ENCODE peak calls at places on chromosomes 4 and X, in five cellular contexts. J, M, I, A and X are unnamed samples.
A peak's percentile ranks its signal among the peaks of the same experiment; 100 is the strongest.

GRCh38 chr4:83320548-83320947 is 14.1 kb downstream of the HPSE start:
- DNase-seq in J (no peak), I (peak; percentile 28), M (no peak), A (peak; percentile 50), X (peak; percentile 28)

GRCh38 chr4:4439782-4440181 is 52.9 kb downstream of the NSG1 start:
- DNase-seq in M (no peak), A (no peak), I (no peak), J (no peak), X (no peak)

GRCh38 chrX:108167211-108167872 is 75.8 kb downstream of the ATG4A start:
- DNase-seq in M (no peak), J (peak; percentile 23), A (no peak), I (no peak), X (peak; percentile 35)

GRCh38 chrX:13000311-13000811 is 25.5 kb downstream of the TMSB4X start:
- DNase-seq in J (no peak), I (no peak), M (peak; percentile 34), A (no peak), X (no peak)

GRCh38 chr4:153530284-153530995 is 64.3 kb downstream of the TMEM131L start:
- DNase-seq in I (no peak), J (no peak), M (no peak), A (no peak), X (no peak)

GRCh38 chr4:159341486-159341885 is 238.6 kb downstream of the RAPGEF2 start:
- DNase-seq in A (no peak), M (no peak), I (no peak), J (no peak), X (no peak)

GRCh38 chr4:169330095-169330494 is 59.3 kb upstream of the SH3RF1 start:
- DNase-seq in M (no peak), I (no peak), J (no peak), A (no peak), X (no peak)

GRCh38 chrX:32483534-32484136 is 727.7 kb downstream of the DMD start:
- DNase-seq in M (no peak), J (no peak), A (no peak), I (no peak), X (no peak)

GRCh38 chrX:40176979-40177430 is 79.2 kb upstream of the BCOR start:
- DNase-seq in I (no peak), A (peak; percentile 27), M (no peak), J (no peak), X (no peak)

GRCh38 chrX:116379854-116380253 is 56.6 kb upstream of the SLC6A14 start:
- DNase-seq in I (no peak), A (peak; percentile 16), J (no peak), M (no peak), X (peak; percentile 32)

GRCh38 chr4:140090215-140090731 is 63.7 kb downstream of the MAML3 start:
- DNase-seq in J (no peak), I (no peak), M (no peak), A (no peak), X (peak; percentile 37)

GRCh38 chrX:72041901-72042859 is 89.5 kb downstream of the RTL5 start:
- DNase-seq in J (no peak), I (no peak), M (no peak), A (no peak), X (no peak)

GRCh38 chr4:73707269-73707875 is 33.0 kb upstream of the CXCL8 start:
- DNase-seq in A (no peak), M (no peak), I (no peak), J (no peak), X (no peak)

DNA sequence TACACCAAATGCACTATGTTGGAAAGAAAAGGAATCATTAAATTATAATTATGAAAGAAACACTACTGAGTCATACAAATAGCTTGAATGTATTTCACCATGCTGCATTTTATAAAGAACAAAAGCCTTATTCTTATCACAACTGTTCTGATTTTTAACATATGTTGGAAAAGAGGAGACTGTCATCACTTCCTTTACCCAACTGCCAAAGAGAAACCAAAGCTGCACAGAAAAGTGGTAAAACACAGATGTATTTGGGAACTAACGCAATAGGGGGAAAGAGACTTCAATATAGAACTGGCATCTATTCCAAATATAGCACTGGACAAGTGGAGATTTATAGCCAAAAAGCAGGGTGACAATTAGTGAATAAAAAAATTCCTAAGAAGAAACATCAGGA is 181.0 kb downstream of the SPANXN3 start:
- DNase-seq in J (no peak), I (no peak), A (no peak), M (no peak), X (no peak)
- H3K27ac ChIP-seq in J (no peak overlapping the region), I (no peak overlapping the region), A (no peak overlapping the region), M (no peak overlapping the region), X (no peak overlapping the region)

DNA sequence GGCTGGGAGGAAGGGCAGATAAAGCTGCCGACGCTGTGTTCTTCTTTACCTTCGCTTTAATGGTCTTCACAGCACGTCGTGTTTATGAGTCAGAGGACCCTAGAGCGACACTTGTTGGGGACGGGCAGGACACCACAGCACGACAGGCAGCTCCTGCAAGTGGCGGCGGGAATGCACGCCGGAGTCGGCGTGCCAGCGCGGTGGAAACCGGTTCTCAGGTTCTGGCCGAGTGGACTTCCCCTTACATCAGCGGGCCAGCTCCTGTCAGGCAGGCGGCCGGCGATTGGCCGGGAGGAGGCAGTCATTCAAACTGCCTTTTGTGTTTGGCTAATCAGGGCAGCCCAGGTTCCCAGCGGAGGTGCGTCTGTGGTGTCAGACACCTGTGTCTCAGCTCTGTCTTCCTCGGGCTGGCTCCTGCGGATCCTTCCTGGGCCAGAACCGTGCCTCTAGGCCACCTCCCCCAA is 150.9 kb downstream of the SHROOM3 start:
- DNase-seq in M (peak; percentile 93), I (peak; percentile 95), J (peak; percentile 81), A (peak; percentile 79), X (peak; percentile 54)
- H3K4me1 ChIP-seq in M (no peaks in the 10 kb centered on the region), I (peaks cover 3% of the 10 kb centered on the region), J (peaks cover 47% of the 10 kb centered on the region), A (peaks cover 10% of the 10 kb centered on the region), X (no peaks in the 10 kb centered on the region)

GRCh38 chrX:15864629-15865028 is 10.0 kb upstream of the AP1S2 start:
- DNase-seq in I (no peak), J (no peak), M (no peak), A (no peak), X (peak; percentile 71)

GRCh38 chrX:15869695-15870094 is 15.1 kb upstream of the AP1S2 start:
- DNase-seq in I (no peak), J (no peak), M (no peak), A (no peak), X (no peak)

GRCh38 chrX:15866141-15866540 is 11.5 kb upstream of the AP1S2 start:
- DNase-seq in M (no peak), I (no peak), J (no peak), A (no peak), X (no peak)

GRCh38 chrX:15863944-15864491 is 9.4 kb upstream of the AP1S2 start:
- DNase-seq in J (no peak), I (no peak), A (no peak), M (no peak), X (no peak)
- H3K27me3 ChIP-seq in J (no peaks in the 10 kb centered on the region), I (peaks cover 18% of the 10 kb centered on the region), A (no peaks in the 10 kb centered on the region), M (no peaks in the 10 kb centered on the region), X (no peaks in the 10 kb centered on the region)

GRCh38 chr4:8078109-8078494 is 80.5 kb downstream of the ABLIM2 start:
- DNase-seq in J (no peak), I (no peak), M (no peak), A (no peak), X (no peak)
- H3K27ac ChIP-seq in J (no peak overlapping the region), I (no peak overlapping the region), M (no peak overlapping the region), A (no peak overlapping the region), X (no peak overlapping the region)

DNA sequence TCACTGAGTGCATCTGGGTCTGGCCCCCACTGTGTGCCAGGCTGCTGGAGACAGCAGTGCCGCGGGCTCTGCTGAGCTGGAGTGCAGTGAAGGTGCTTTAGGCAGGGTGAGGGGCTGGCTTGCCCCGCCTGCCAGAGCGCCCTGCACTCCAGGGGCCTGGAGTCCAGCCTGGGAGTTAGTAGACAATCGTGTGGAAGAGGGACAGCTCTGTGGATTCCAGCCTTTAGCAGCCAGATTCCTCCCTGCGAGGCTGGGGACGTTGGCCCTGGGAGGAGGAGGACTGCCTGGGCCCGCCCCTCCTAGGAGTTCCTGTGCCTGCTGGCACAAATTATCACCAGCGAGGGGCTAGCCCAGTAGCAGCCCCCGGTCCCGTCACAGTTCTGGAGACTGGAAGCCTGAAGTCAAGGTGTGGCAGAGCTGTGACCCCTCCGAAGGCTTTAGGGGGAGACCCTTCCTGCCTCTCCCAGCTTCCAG is 7.4 kb downstream of the RGS12 start:
- DNase-seq in J (no peak), M (no peak), I (no peak), A (peak; percentile 10), X (no peak)
- H3K4me1 ChIP-seq in J (peaks cover 5% of the 10 kb centered on the region), M (no peaks in the 10 kb centered on the region), I (peaks cover 34% of the 10 kb centered on the region), A (peaks cover 11% of the 10 kb centered on the region), X (no peaks in the 10 kb centered on the region)

GRCh38 chrX:38376747-38377146 is 24.3 kb downstream of the OTC start:
- DNase-seq in I (no peak), J (no peak), M (no peak), A (no peak), X (no peak)
- H3K27me3 ChIP-seq in I (peaks cover 11% of the 10 kb centered on the region), J (no peaks in the 10 kb centered on the region), M (no peaks in the 10 kb centered on the region), A (no peaks in the 10 kb centered on the region), X (peaks cover 2% of the 10 kb centered on the region)

DNA sequence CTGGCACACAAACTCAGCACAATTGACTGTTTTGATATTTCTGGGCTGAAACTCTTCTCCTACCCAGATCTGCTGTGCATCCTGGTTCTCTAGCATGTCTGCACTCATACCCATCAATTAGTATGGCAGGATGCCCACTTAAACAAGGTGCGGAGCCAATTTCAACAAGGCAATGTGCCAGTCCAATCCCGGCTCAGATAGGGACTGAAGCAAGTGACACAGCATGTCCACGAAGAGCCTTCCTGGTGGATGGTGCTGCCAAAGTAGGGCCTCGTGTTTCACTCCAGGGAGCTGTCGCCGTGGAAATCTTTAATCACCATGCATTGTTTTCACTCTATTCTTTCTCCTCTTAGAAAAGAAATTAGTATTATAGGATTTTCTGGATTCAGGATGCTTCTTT is 40.8 kb upstream of the LSM6 start:
- DNase-seq in I (no peak), A (no peak), M (no peak), J (no peak), X (no peak)
- H3K27ac ChIP-seq in I (no peak overlapping the region), A (no peak overlapping the region), M (no peak overlapping the region), J (no peak overlapping the region), X (no peak overlapping the region)

GRCh38 chr4:16157609-16158503 is 68.4 kb downstream of the TAPT1 start:
- DNase-seq in I (no peak), J (no peak), M (no peak), A (no peak), X (no peak)
- H3K4me1 ChIP-seq in I (peaks cover 11% of the 10 kb centered on the region), J (no peaks in the 10 kb centered on the region), M (peaks cover 6% of the 10 kb centered on the region), A (peaks cover 2% of the 10 kb centered on the region), X (no peaks in the 10 kb centered on the region)

GRCh38 chrX:25897758-25898157 is 240.4 kb upstream of the MAGEB18 start:
- DNase-seq in I (no peak), J (no peak), A (no peak), M (no peak), X (no peak)
- H3K27me3 ChIP-seq in I (no peaks in the 10 kb centered on the region), J (no peaks in the 10 kb centered on the region), A (no peaks in the 10 kb centered on the region), M (no peaks in the 10 kb centered on the region), X (no peaks in the 10 kb centered on the region)

DNA sequence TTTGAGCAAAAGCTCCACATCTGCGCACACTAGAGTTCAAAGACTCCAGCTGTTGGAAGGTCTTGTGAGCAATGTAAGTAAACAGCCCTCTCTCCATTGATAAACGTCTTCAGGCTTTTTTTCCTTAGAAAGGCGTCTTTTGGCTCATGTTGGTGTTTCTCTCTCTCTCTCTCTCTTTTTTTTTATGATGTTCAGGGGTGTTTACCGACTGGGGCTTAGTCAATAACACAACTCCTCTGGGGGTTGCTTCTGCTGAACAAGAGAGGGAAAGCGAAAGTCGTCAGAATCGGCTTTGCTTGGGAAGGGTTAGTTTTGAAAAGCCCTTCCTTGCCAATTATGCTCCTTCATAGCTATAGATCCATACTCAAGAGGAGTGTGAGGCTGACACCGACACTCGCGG is 53.1 kb upstream of the C1QTNF7 start:
- DNase-seq in I (no peak), J (no peak), A (no peak), M (no peak), X (no peak)
- H3K27ac ChIP-seq in I (peak overlapping the region; percentile 73), J (no peak overlapping the region), A (peak overlapping the region; percentile 65), M (no peak overlapping the region), X (no peak overlapping the region)